ENCODE peak calls at places on chromosomes 7 and 10, in seven cellular contexts. U is HCT116, N is GM12878, O is SK-N-SH, Q is HepG2, I is H1, E is K562. H is an unnamed sample.
A peak's percentile ranks its signal among the peaks of the same experiment; 100 is the strongest.

GRCh38 chr10:130048081-130048480 is 62.5 kb downstream of the C10orf143 start:
- DNase-seq in U (no peak), N (no peak), O (peak; percentile 79), Q (no peak), I (peak; percentile 30), E (no peak), H (no peak)

GRCh38 chr10:117960345-117960744 is 86.4 kb downstream of the RAB11FIP2 start:
- DNase-seq in U (no peak), N (no peak), O (no peak), Q (peak; percentile 19), I (no peak), E (no peak), H (no peak)

GRCh38 chr10:11011966-11012365 is 5.7 kb upstream of the CELF2 start:
- DNase-seq in U (no peak), N (no peak), O (no peak), Q (no peak), I (no peak), E (no peak), H (no peak)

GRCh38 chr7:41916450-41916927 is 213.6 kb upstream of the INHBA start:
- DNase-seq in U (no peak), N (no peak), O (no peak), Q (no peak), I (no peak), E (no peak), H (peak; percentile 93)

GRCh38 chr7:71752171-71752935 is 620.4 kb downstream of the GALNT17 start:
- DNase-seq in U (no peak), N (no peak), O (peak; percentile 89), Q (peak; percentile 4), I (peak; percentile 98), E (peak; percentile 70), H (peak; percentile 70)

GRCh38 chr10:66714741-66715140 is 211.1 kb upstream of the LRRTM3 start:
- DNase-seq in U (no peak), N (no peak), O (no peak), Q (no peak), I (no peak), E (no peak), H (no peak)

GRCh38 chr10:30398788-30399187 is 35.2 kb upstream of the MAP3K8 start:
- DNase-seq in U (no peak), N (no peak), O (no peak), Q (no peak), I (no peak), E (no peak), H (no peak)

GRCh38 chr7:28044825-28045224 is 135.8 kb downstream of the JAZF1 start:
- DNase-seq in U (no peak), N (no peak), O (no peak), Q (no peak), I (no peak), E (no peak), H (no peak)

GRCh38 chr10:119705434-119705831 is 20.4 kb upstream of the INPP5F start:
- DNase-seq in U (no peak), N (peak; percentile 76), O (no peak), Q (no peak), I (no peak), E (no peak), H (no peak)

GRCh38 chr7:1259621-1260020 is 26.9 kb downstream of the UNCX start:
- DNase-seq in U (no peak), N (no peak), O (no peak), Q (no peak), I (no peak), E (no peak), H (no peak)

DNA sequence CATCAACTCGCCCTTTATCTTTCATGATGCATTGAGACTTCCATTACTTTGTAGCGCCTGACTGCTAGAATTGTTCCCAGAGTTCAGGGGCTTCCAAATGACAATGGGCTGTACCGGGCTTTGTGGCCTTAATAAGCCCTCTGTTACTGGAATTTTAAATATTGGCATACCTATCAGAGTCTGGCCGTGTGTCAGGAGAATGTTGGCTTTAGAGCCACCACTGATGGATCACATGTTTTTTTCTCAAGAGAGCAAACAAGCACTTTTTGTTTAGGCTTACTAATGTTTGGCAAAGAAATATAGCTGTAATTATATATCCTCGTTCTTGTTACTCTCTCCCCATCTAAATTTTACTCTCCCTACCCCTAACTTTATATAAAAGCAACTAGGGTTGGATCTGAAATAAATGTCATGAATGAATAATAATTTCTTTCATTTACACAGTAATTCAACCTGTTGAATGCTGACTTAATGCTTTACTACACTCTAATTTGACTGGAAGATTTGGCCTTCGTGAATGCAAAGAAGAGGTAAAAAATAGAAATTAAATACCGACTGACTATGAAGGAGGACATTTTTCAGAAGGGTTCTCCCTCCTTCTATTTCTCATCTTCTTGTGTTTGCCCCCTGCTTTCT is 396.8 kb downstream of the AUTS2 start:
- DNase-seq in U (no peak), N (no peak), O (no peak), Q (no peak), I (no peak), E (no peak), H (peak; percentile 27)
- TF ChIP-seq JUND in U (no peak), N (no peak), O (no peak), Q (no peak), I (no peak), E (no peak), H (no peak)

GRCh38 chr7:25048444-25048834 is 68.5 kb upstream of the OSBPL3 start:
- DNase-seq in U (no peak), N (no peak), O (no peak), Q (no peak), I (peak; percentile 17), E (no peak), H (no peak)
- TF ChIP-seq JUND in U (no peak), N (no peak), O (no peak), Q (no peak), I (no peak), E (no peak), H (no peak)

GRCh38 chr10:132277311-132277741 is 30.4 kb downstream of the STK32C start:
- DNase-seq in U (no peak), N (no peak), O (no peak), Q (no peak), I (no peak), E (no peak), H (no peak)

GRCh38 chr10:132282667-132283603 is 24.8 kb downstream of the STK32C start:
- DNase-seq in U (no peak), N (no peak), O (peak; percentile 56), Q (no peak), I (no peak), E (no peak), H (no peak)

GRCh38 chr10:132280646-132281074 is 27.1 kb downstream of the STK32C start:
- DNase-seq in U (no peak), N (no peak), O (no peak), Q (no peak), I (no peak), E (peak; percentile 24), H (no peak)

GRCh38 chr10:132281915-132282666 is 25.7 kb downstream of the STK32C start:
- DNase-seq in U (no peak), N (no peak), O (peak; percentile 79), Q (no peak), I (no peak), E (no peak), H (no peak)

GRCh38 chr10:132279873-132280645 is 27.7 kb downstream of the STK32C start:
- DNase-seq in U (no peak), N (no peak), O (no peak), Q (no peak), I (no peak), E (peak; percentile 25), H (no peak)
- TF ChIP-seq JUND in U (no peak), N (no peak), O (no peak), Q (no peak), I (no peak), E (no peak), H (no peak)

GRCh38 chr10:102066421-102067068 is 1.4 kb downstream of the HPS6 start:
- DNase-seq in U (no peak), N (no peak), O (no peak), Q (no peak), I (no peak), E (no peak), H (no peak)
- TF ChIP-seq JUND in U (no peak), N (no peak), O (no peak), Q (no peak), I (no peak), E (no peak), H (no peak)

GRCh38 chr10:72310241-72310633 is 36.5 kb downstream of the DDIT4 start:
- DNase-seq in U (no peak), N (no peak), O (no peak), Q (no peak), I (no peak), E (no peak), H (no peak)

GRCh38 chr10:72309290-72310240 is 35.8 kb downstream of the DDIT4 start:
- DNase-seq in U (no peak), N (no peak), O (no peak), Q (no peak), I (no peak), E (no peak), H (no peak)

GRCh38 chr10:72310636-72311035 is 36.9 kb downstream of the DDIT4 start:
- DNase-seq in U (no peak), N (no peak), O (no peak), Q (no peak), I (no peak), E (no peak), H (peak; percentile 32)

GRCh38 chr10:72306215-72306760 is 32.6 kb downstream of the DDIT4 start:
- DNase-seq in U (no peak), N (no peak), O (no peak), Q (no peak), I (no peak), E (peak; percentile 9), H (no peak)

GRCh38 chr10:72308320-72308987 is 34.7 kb downstream of the DDIT4 start:
- DNase-seq in U (peak; percentile 82), N (no peak), O (peak; percentile 78), Q (peak; percentile 64), I (no peak), E (peak; percentile 96), H (no peak)
- TF ChIP-seq JUND in U (no peak), N (no peak), O (no peak), Q (no peak), I (no peak), E (peak; percentile 98), H (no peak)

GRCh38 chr7:127776776-127777390 is 124.9 kb downstream of the SND1 start:
- DNase-seq in U (no peak), N (no peak), O (no peak), Q (no peak), I (no peak), E (no peak), H (no peak)
- TF ChIP-seq JUND in U (no peak), N (no peak), O (no peak), Q (no peak), I (no peak), E (no peak), H (no peak)